ENCODE peak calls at places on chromosomes 13 and 19, in ten cellular contexts. T, Q, L, H, D, Z, F, V, K and O are unnamed samples. For H3K4me1 and H3K9me3, the result is how much of the 10 kb centered on the place peaks cover.

GRCh38 chr19:54606891-54607781 is 13.7 kb downstream of the LILRA1 start:
- DNase-seq in T (no peak), Q (no peak), L (no peak), H (no peak), D (no peak), Z (no peak), F (no peak), V (peak), K (no peak), O (no peak)

GRCh38 chr19:20367811-20368294 is 197.7 kb downstream of the ZNF737 start:
- DNase-seq in T (no peak), Q (no peak), L (no peak), H (no peak), D (peak), Z (no peak), F (no peak), V (peak), K (no peak), O (no peak)

GRCh38 chr13:88617176-88617575 is 946.0 kb downstream of the SLITRK5 start:
- DNase-seq in T (no peak), Q (no peak), L (no peak), H (no peak), D (no peak), Z (no peak), F (no peak), V (no peak), K (no peak), O (no peak)

GRCh38 chr19:46015080-46015960 is 7.5 kb downstream of the PGLYRP1 start:
- DNase-seq in T (peak), Q (no peak), L (peak), H (peak), D (peak), Z (peak), F (peak), V (peak), K (no peak), O (peak)

GRCh38 chr19:30445385-30445784 is 73.2 kb downstream of the ZNF536 start:
- DNase-seq in T (no peak), Q (no peak), L (peak), H (no peak), D (no peak), Z (no peak), F (no peak), V (no peak), K (no peak), O (no peak)

GRCh38 chr13:99626461-99627082 is 125.3 kb downstream of the TM9SF2 start:
- DNase-seq in T (no peak), Q (no peak), L (no peak), H (no peak), D (no peak), Z (no peak), F (no peak), V (no peak), K (no peak), O (no peak)

GRCh38 chr13:42364613-42365000 is 92.7 kb downstream of the AKAP11 start:
- DNase-seq in T (no peak), Q (peak), L (no peak), H (no peak), D (no peak), Z (no peak), F (no peak), V (no peak), K (no peak), O (no peak)

GRCh38 chr19:40283414-40284250 is 1.5 kb downstream of the AKT2 start:
- DNase-seq in T (no peak), Q (peak), L (peak), H (no peak), D (no peak), Z (no peak), F (no peak), V (no peak), K (no peak), O (peak)

GRCh38 chr19:55384576-55385235 is 614 bp upstream of the TMEM238 start:
- DNase-seq in T (peak), Q (no peak), L (no peak), H (no peak), D (no peak), Z (no peak), F (no peak), V (no peak), K (no peak), O (peak)

GRCh38 chr19:43780706-43781525 is at the start of gene KCNN4:
- DNase-seq in T (no peak), Q (no peak), L (no peak), H (no peak), D (no peak), Z (no peak), F (no peak), V (peak), K (no peak), O (no peak)

GRCh38 chr13:28531195-28531955 is 36.4 kb upstream of the FLT1 start:
- DNase-seq in T (peak), Q (peak), L (peak), H (no peak), D (no peak), Z (peak), F (peak), V (peak), K (no peak), O (peak)

GRCh38 chr19:6126335-6126974 is 9.0 kb upstream of the ACSBG2 start:
- DNase-seq in T (no peak), Q (peak), L (no peak), H (no peak), D (no peak), Z (no peak), F (no peak), V (no peak), K (no peak), O (no peak)

GRCh38 chr19:47853003-47853402 is 6.0 kb upstream of the TPRX2 start:
- DNase-seq in T (no peak), Q (no peak), L (no peak), H (no peak), D (no peak), Z (no peak), F (no peak), V (no peak), K (no peak), O (peak)

GRCh38 chr13:91014696-91015095 is 332.8 kb upstream of the MIR17HG start:
- DNase-seq in T (no peak), Q (no peak), L (no peak), H (no peak), D (no peak), Z (no peak), F (no peak), V (no peak), K (no peak), O (no peak)

GRCh38 chr13:30115257-30115600 is 192.1 kb downstream of the KATNAL1 start:
- DNase-seq in T (no peak), Q (no peak), L (no peak), H (no peak), D (no peak), Z (no peak), F (no peak), V (no peak), K (no peak), O (no peak)

GRCh38 chr19:2336528-2337328 is 8.2 kb downstream of the SPPL2B start:
- DNase-seq in T (no peak), Q (no peak), L (no peak), H (no peak), D (no peak), Z (no peak), F (no peak), V (no peak), K (no peak), O (no peak)

GRCh38 chr13:48950507-48950886 is 25.2 kb upstream of the FNDC3A start:
- DNase-seq in T (no peak), Q (no peak), L (no peak), H (no peak), D (no peak), Z (no peak), F (no peak), V (no peak), K (no peak), O (no peak)

GRCh38 chr19:4088975-4089374 is 22.3 kb upstream of the ZBTB7A start:
- DNase-seq in T (no peak), Q (no peak), L (no peak), H (no peak), D (no peak), Z (no peak), F (no peak), V (no peak), K (no peak), O (no peak)

GRCh38 chr13:110305544-110305943 is 1.4 kb downstream of the COL4A1 start:
- DNase-seq in T (no peak), Q (no peak), L (no peak), H (no peak), D (no peak), Z (no peak), F (no peak), V (no peak), K (no peak), O (no peak)

GRCh38 chr13:109547942-109548860 is 238.2 kb downstream of the IRS2 start:
- DNase-seq in T (no peak), Q (no peak), L (no peak), H (no peak), D (no peak), Z (no peak), F (no peak), V (no peak), K (no peak), O (no peak)

GRCh38 chr13:111005364-111005763 is 90.5 kb upstream of the ANKRD10 start:
- DNase-seq in T (no peak), Q (peak), L (no peak), H (no peak), D (no peak), Z (no peak), F (no peak), V (no peak), K (no peak), O (no peak)

GRCh38 chr19:55594996-55595530 is 4.3 kb downstream of the FIZ1 start:
- DNase-seq in T (no peak), Q (no peak), L (no peak), H (no peak), D (no peak), Z (peak), F (no peak), V (no peak), K (no peak), O (no peak)

GRCh38 chr19:18309525-18310064 is 13.3 kb downstream of the LSM4 start:
- DNase-seq in T (no peak), Q (no peak), L (no peak), H (no peak), D (no peak), Z (no peak), F (no peak), V (no peak), K (no peak), O (no peak)

GRCh38 chr13:102870677-102871415 is 25.0 kb downstream of the ERCC5 start:
- DNase-seq in T (peak), Q (peak), L (peak), H (no peak), D (peak), Z (peak), F (peak), V (peak), K (no peak), O (peak)

GRCh38 chr13:70253411-70253810 is 145.2 kb upstream of the KLHL1 start:
- DNase-seq in T (no peak), Q (no peak), L (no peak), H (no peak), D (no peak), Z (no peak), F (no peak), V (no peak), K (no peak), O (no peak)

GRCh38 chr19:41929536-41930071 is 1.4 kb upstream of the ERFL start:
- DNase-seq in T (no peak), Q (no peak), L (no peak), H (no peak), D (no peak), Z (no peak), F (no peak), V (no peak), K (no peak), O (no peak)

GRCh38 chr13:108306768-108307332 is 37.3 kb downstream of the TNFSF13B start:
- DNase-seq in T (no peak), Q (no peak), L (no peak), H (no peak), D (no peak), Z (no peak), F (no peak), V (no peak), K (no peak), O (no peak)

GRCh38 chr13:40563350-40564125 is 102.9 kb downstream of the FOXO1 start:
- DNase-seq in T (no peak), Q (no peak), L (peak), H (no peak), D (no peak), Z (peak), F (no peak), V (no peak), K (no peak), O (no peak)

GRCh38 chr19:49952475-49952829 is 8.5 kb downstream of the SIGLEC11 start:
- DNase-seq in T (no peak), Q (no peak), L (no peak), H (no peak), D (no peak), Z (no peak), F (no peak), V (no peak), K (no peak), O (no peak)

GRCh38 chr13:113924184-113924583 is 49.7 kb downstream of the C13orf46 start:
- DNase-seq in T (no peak), Q (no peak), L (no peak), H (peak), D (no peak), Z (no peak), F (no peak), V (peak), K (no peak), O (no peak)

GRCh38 chr19:46213156-46213555 is 16.4 kb upstream of the IGFL1 start:
- DNase-seq in T (no peak), Q (no peak), L (no peak), H (no peak), D (no peak), Z (no peak), F (no peak), V (no peak), K (no peak), O (no peak)

GRCh38 chr19:40506099-40506498 is 39.3 kb downstream of the SPTBN4 start:
- DNase-seq in T (no peak), Q (no peak), L (no peak), H (no peak), D (no peak), Z (no peak), F (no peak), V (no peak), K (no peak), O (no peak)

GRCh38 chr19:45883586-45883880 is 2.4 kb downstream of the IRF2BP1 start:
- DNase-seq in T (no peak), Q (no peak), L (no peak), H (no peak), D (no peak), Z (no peak), F (no peak), V (no peak), K (no peak), O (no peak)

GRCh38 chr13:34886987-34887386 is 55.1 kb upstream of the NBEA start:
- DNase-seq in T (no peak), Q (no peak), L (no peak), H (no peak), D (no peak), Z (no peak), F (no peak), V (no peak), K (no peak), O (no peak)

GRCh38 chr13:42894765-42895181 is 97.3 kb downstream of the EPSTI1 start:
- DNase-seq in T (no peak), Q (peak), L (no peak), H (no peak), D (no peak), Z (no peak), F (no peak), V (no peak), K (no peak), O (no peak)

GRCh38 chr13:114203536-114203935 is 24.5 kb downstream of the CFAP97D2 start:
- DNase-seq in T (no peak), Q (no peak), L (no peak), H (no peak), D (no peak), Z (no peak), F (no peak), V (no peak), K (no peak), O (no peak)

GRCh38 chr13:27120811-27121210 is 50.8 kb downstream of the USP12 start:
- DNase-seq in T (no peak), Q (peak), L (no peak), H (no peak), D (no peak), Z (no peak), F (no peak), V (no peak), K (no peak), O (no peak)

GRCh38 chr13:27125357-27126282 is 46.0 kb downstream of the USP12 start:
- DNase-seq in T (no peak), Q (peak), L (no peak), H (no peak), D (peak), Z (no peak), F (no peak), V (no peak), K (no peak), O (no peak)

GRCh38 chr13:27126877-27127276 is 44.7 kb downstream of the USP12 start:
- DNase-seq in T (no peak), Q (no peak), L (no peak), H (no peak), D (no peak), Z (no peak), F (no peak), V (no peak), K (no peak), O (no peak)

GRCh38 chr13:27122036-27122435 is 49.6 kb downstream of the USP12 start:
- DNase-seq in T (no peak), Q (no peak), L (no peak), H (no peak), D (no peak), Z (no peak), F (no peak), V (no peak), K (no peak), O (no peak)

DNA sequence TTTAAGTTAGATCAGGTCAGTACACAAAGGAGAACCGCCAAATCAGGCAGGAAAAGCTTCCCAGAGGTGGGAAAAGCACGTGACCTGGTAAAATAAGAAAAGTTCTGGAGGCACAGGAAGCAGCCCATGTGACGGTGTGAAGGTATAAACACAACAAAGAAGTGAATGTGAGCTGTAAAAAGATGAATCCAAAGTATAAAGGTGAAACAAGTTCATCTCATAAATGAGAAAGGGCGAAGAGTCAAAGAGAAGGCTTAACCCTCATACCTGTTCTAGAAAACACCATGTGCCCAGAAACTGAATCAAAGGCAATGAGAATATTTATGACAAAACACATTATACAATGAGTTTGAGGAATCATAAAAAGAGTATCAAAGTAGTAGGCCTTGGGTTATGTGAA is 47.0 kb downstream of the USP12 start:
- DNase-seq in T (no peak), Q (no peak), L (no peak), H (no peak), D (no peak), Z (no peak), F (no peak), V (no peak), K (no peak), O (no peak)
- H3K4me1 ChIP-seq in T (under half), Q (under half), L (under half), H (under half), D (under half), Z (under half), F (under half), V (under half), K (under half), O (under half)

GRCh38 chr19:35143818-35144217 is 763 bp downstream of the FXYD7 start:
- DNase-seq in T (no peak), Q (no peak), L (no peak), H (no peak), D (no peak), Z (no peak), F (no peak), V (no peak), K (no peak), O (no peak)

GRCh38 chr19:35141627-35142401 is 1.2 kb upstream of the FXYD7 start:
- DNase-seq in T (no peak), Q (no peak), L (peak), H (no peak), D (no peak), Z (peak), F (no peak), V (no peak), K (no peak), O (no peak)

GRCh38 chr19:35144259-35144599 is 1.2 kb downstream of the FXYD7 start:
- DNase-seq in T (no peak), Q (no peak), L (no peak), H (no peak), D (no peak), Z (no peak), F (no peak), V (no peak), K (no peak), O (no peak)

GRCh38 chr19:35143231-35143715 is at the start of gene FXYD7:
- DNase-seq in T (peak), Q (no peak), L (peak), H (no peak), D (no peak), Z (no peak), F (no peak), V (no peak), K (no peak), O (no peak)

GRCh38 chr19:35142531-35143230 is 374 bp upstream of the FXYD7 start:
- DNase-seq in T (peak), Q (no peak), L (peak), H (no peak), D (no peak), Z (peak), F (no peak), V (peak), K (no peak), O (no peak)
- H3K9me3 ChIP-seq in T (under half), Q (under half), L (under half), H (under half), D (under half), Z (under half), F (under half), V (under half), K (under half), O (under half)

GRCh38 chr19:7349961-7350711 is 1.4 kb downstream of the ARHGEF18 start:
- DNase-seq in T (no peak), Q (no peak), L (no peak), H (no peak), D (no peak), Z (no peak), F (no peak), V (no peak), K (no peak), O (no peak)
- H3K4me1 ChIP-seq in T (under half), Q (under half), L (under half), H (under half), D (under half), Z (under half), F (under half), V (under half), K (under half), O (under half)

DNA sequence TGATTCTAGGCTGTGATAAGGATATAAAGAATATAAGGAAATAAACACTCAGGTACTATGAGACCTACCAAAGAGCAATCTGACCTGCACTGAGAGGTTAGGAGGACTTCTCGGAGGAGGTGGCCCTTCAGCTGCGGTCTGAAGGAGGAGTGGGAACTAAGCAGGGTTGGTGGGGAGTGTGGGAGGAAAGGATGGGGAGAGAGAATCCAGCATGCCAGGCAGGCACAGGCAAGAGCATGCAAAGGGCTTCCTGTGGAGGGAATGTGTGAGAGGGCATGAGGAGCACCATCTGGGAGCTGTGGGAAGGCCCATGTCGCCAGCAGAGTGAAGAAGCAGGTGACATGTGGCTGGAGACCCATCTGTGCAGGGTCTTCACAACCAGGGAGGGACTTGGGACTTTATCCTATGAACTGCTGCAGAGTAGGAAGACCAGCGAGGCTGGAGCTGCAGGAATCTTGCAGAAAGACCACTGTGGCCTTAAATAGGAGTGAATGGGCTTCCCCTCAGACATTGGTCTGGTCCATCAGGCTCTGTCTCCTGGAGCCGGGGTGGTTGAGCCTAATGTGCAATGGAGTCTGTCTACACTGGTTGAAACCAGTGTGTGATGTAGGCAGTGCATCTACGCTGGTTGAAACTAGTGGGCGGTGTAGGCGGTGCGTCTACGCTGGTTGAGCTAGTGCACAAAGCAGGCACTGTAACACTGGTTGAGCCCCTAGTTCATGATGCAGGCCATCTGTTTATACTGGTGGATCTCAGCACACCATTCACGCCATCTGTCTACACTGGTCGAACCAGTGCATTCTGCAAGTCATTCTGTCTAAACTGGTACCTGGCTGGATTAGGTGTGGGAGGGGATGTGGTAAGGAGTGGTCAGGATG is 6.4 kb downstream of the CHST8 start:
- DNase-seq in T (no peak), Q (no peak), L (no peak), H (no peak), D (no peak), Z (no peak), F (no peak), V (no peak), K (no peak), O (no peak)
- H3K9me3 ChIP-seq in T (under half), Q (under half), L (under half), H (under half), D (under half), Z (under half), F (under half), V (under half), K (under half), O (under half)

DNA sequence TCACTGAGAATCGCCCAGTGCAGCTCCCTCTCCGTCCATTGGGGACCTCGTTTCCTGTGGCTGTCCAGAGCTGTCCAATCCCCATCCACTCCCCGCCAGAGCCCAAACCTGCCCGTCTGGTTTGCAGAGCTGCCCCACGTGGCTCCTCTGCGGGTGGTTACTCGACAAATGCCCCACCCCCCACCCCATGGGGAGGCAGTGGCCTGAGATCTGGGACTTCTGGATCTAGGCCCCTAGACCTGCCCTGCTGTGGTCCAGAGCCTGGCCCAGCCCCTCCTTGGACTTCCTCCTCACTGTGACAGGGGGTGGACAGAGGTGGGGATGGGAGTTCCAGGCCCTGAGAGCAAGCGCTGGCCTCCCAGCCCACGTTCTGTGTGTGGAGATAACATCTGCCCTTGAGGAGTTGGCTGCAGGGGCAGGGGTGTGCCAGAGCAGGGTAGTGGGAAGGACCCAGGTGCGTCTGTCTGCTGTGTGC is 29.1 kb downstream of the PAK4 start:
- DNase-seq in T (no peak), Q (no peak), L (no peak), H (no peak), D (no peak), Z (no peak), F (no peak), V (peak), K (no peak), O (peak)
- H3K4me1 ChIP-seq in T (under half), Q (under half), L (under half), H (under half), D (under half), Z (under half), F (under half), V (half or more), K (under half), O (half or more)